ENCODE peak calls at places on chromosomes 6 and 20, in eight cellular contexts. Q, K, V, Z, G, D, A and E are unnamed samples. For H4K20me1, the result is how much of the 10 kb centered on the place peaks cover.

GRCh38 chr6:7671076-7671475 is 54.8 kb upstream of the BMP6 start:
- DNase-seq in V (no peak), D (no peak), Q (peak), Z (no peak), A (no peak), K (no peak), G (no peak), E (no peak)

GRCh38 chr20:62362991-62363919 is 3.9 kb downstream of the LAMA5 start:
- DNase-seq in Q (no peak), D (peak), Z (no peak), A (peak), K (no peak), G (no peak), V (peak), E (no peak)

GRCh38 chr6:92911301-92911700 is 508.1 kb downstream of the EPHA7 start:
- DNase-seq in D (no peak), V (no peak), Z (no peak), K (no peak), Q (no peak), A (no peak), G (no peak), E (no peak)

GRCh38 chr6:155158044-155158843 is 105.6 kb upstream of the CLDN20 start:
- DNase-seq in G (no peak), K (no peak), A (no peak), Z (no peak), V (no peak), D (no peak), Q (peak), E (no peak)

GRCh38 chr6:42200035-42200434 is 5.3 kb upstream of the GUCA1B start:
- DNase-seq in D (no peak), Q (peak), K (no peak), G (no peak), Z (no peak), V (no peak), A (no peak), E (no peak)

GRCh38 chr6:47180633-47181032 is 129.1 kb downstream of the TNFRSF21 start:
- DNase-seq in Z (no peak), G (no peak), D (no peak), K (peak), Q (peak), V (no peak), A (no peak), E (no peak)

GRCh38 chr6:3612341-3613041 is 139.0 kb downstream of the PXDC1 start:
- DNase-seq in D (no peak), Q (peak), Z (no peak), A (no peak), K (peak), G (peak), V (no peak), E (no peak)

GRCh38 chr20:32004963-32005362 is 5.3 kb upstream of the CCM2L start:
- DNase-seq in A (peak), G (no peak), D (no peak), Z (peak), K (peak), Q (no peak), V (no peak), E (no peak)

GRCh38 chr6:30839666-30840065 is 44.7 kb upstream of the DDR1 start:
- DNase-seq in G (no peak), Z (no peak), K (no peak), Q (no peak), A (no peak), D (no peak), V (no peak), E (no peak)

GRCh38 chr6:148700713-148701392 is 46.0 kb upstream of the UST start:
- DNase-seq in Q (peak), A (peak), K (no peak), D (no peak), Z (no peak), V (peak), G (no peak), E (peak)

GRCh38 chr6:53794720-53795253 is at the start of gene LRRC1:
- DNase-seq in D (peak), A (peak), Q (peak), V (peak), G (no peak), K (peak), Z (peak), E (peak)

GRCh38 chr6:43183441-43183840 is 1.4 kb downstream of the CUL9 start:
- DNase-seq in D (no peak), A (no peak), Z (no peak), Q (no peak), G (no peak), K (no peak), V (no peak), E (no peak)

GRCh38 chr6:147015674-147016073 is 188.5 kb upstream of the STXBP5 start:
- DNase-seq in Q (no peak), G (no peak), Z (no peak), D (no peak), A (no peak), K (no peak), V (no peak), E (no peak)

GRCh38 chr6:79413562-79414002 is 123.6 kb downstream of the LCA5 start:
- DNase-seq in G (no peak), V (no peak), A (no peak), K (no peak), Z (no peak), D (no peak), Q (peak), E (no peak)

GRCh38 chr6:195861-196360 is 96.4 kb upstream of the DUSP22 start:
- DNase-seq in Z (no peak), G (no peak), Q (peak), D (no peak), A (no peak), K (no peak), V (no peak), E (peak)

GRCh38 chr6:152905551-152906299 is 77.1 kb downstream of the FBXO5 start:
- DNase-seq in V (no peak), Q (no peak), A (no peak), K (no peak), D (no peak), Z (no peak), G (no peak), E (no peak)

GRCh38 chr20:21235346-21235712 is 67.8 kb upstream of the XRN2 start:
- DNase-seq in A (peak), K (no peak), D (no peak), Q (no peak), Z (no peak), G (no peak), V (peak), E (no peak)

GRCh38 chr6:144710207-144710606 is 425.1 kb downstream of the UTRN start:
- DNase-seq in Q (peak), D (no peak), A (no peak), V (no peak), K (no peak), Z (no peak), G (peak), E (no peak)

GRCh38 chr6:166046232-166046631 is 121.4 kb downstream of the TBXT start:
- DNase-seq in G (no peak), Z (no peak), D (no peak), A (no peak), Q (peak), K (no peak), V (no peak), E (no peak)

GRCh38 chr6:113651120-113651519 is 206.0 kb upstream of the MARCKS start:
- DNase-seq in G (no peak), Z (no peak), A (no peak), Q (no peak), K (no peak), D (peak), V (no peak), E (no peak)

GRCh38 chr6:140415266-140415665 is 1040.8 kb upstream of the CITED2 start:
- DNase-seq in A (peak), G (no peak), V (peak), Z (no peak), D (no peak), K (no peak), Q (no peak), E (no peak)

GRCh38 chr6:139701003-139701402 is 326.6 kb upstream of the CITED2 start:
- DNase-seq in G (no peak), A (no peak), D (no peak), V (no peak), Z (no peak), K (no peak), Q (no peak), E (no peak)

GRCh38 chr6:41966961-41967311 is 25.3 kb upstream of the CCND3 start:
- DNase-seq in Q (peak), G (peak), K (peak), Z (peak), A (peak), D (no peak), V (peak), E (no peak)

GRCh38 chr6:14612016-14612415 is 494.4 kb downstream of the CD83 start:
- DNase-seq in A (no peak), D (no peak), G (no peak), V (no peak), Q (peak), Z (no peak), K (no peak), E (no peak)

GRCh38 chr6:37061157-37061804 is 55.8 kb downstream of the FGD2 start:
- DNase-seq in G (no peak), Z (no peak), V (no peak), Q (no peak), K (no peak), A (no peak), D (peak), E (no peak)

GRCh38 chr6:37057678-37058077 is 52.2 kb downstream of the FGD2 start:
- DNase-seq in Q (no peak), K (no peak), A (no peak), V (no peak), D (no peak), Z (no peak), G (no peak), E (no peak)

GRCh38 chr6:37060195-37060559 is 54.7 kb downstream of the FGD2 start:
- DNase-seq in D (no peak), Z (no peak), G (no peak), K (no peak), V (no peak), Q (no peak), A (no peak), E (no peak)

GRCh38 chr6:37058084-37058586 is 52.7 kb downstream of the FGD2 start:
- DNase-seq in G (no peak), D (no peak), A (no peak), Z (peak), Q (peak), K (no peak), V (no peak), E (no peak)

GRCh38 chr6:37059344-37060194 is 54.1 kb downstream of the FGD2 start:
- DNase-seq in Z (peak), D (no peak), K (peak), V (peak), G (peak), A (peak), Q (peak), E (no peak)
- TF ChIP-seq CTCF in Z (peak), D (peak), K (no peak), V (peak), G (peak), A (peak), Q (peak), E (no peak)

GRCh38 chr6:24933868-24934401 is 1.8 kb downstream of the RIPOR2 start:
- DNase-seq in Q (no peak), Z (peak), G (no peak), D (peak), V (peak), A (peak), K (peak), E (no peak)

GRCh38 chr6:24936641-24937317 is 1.0 kb upstream of the RIPOR2 start:
- DNase-seq in Q (peak), G (no peak), V (no peak), D (no peak), A (no peak), K (no peak), Z (no peak), E (no peak)

GRCh38 chr6:24935753-24936152 is at the start of gene RIPOR2:
- DNase-seq in A (peak), K (no peak), Q (no peak), D (no peak), V (peak), G (no peak), Z (no peak), E (peak)

GRCh38 chr6:24933266-24933665 is 2.5 kb downstream of the RIPOR2 start:
- DNase-seq in G (no peak), Q (no peak), K (no peak), A (no peak), D (no peak), Z (no peak), V (no peak), E (no peak)

GRCh38 chr6:24935323-24935722 is 437 bp downstream of the RIPOR2 start:
- DNase-seq in G (no peak), D (no peak), V (no peak), K (no peak), A (no peak), Q (peak), Z (no peak), E (no peak)
- H4K20me1 ChIP-seq in G (under half), D (under half), V (under half), K (under half), A (under half), Q (under half), Z (under half), E (under half)

GRCh38 chr6:26521485-26522391 is 16.4 kb upstream of the HMGN4 start:
- DNase-seq in D (peak), Z (peak), G (no peak), A (peak), Q (peak), V (peak), K (no peak), E (no peak)
- TF ChIP-seq CTCF in D (peak), Z (peak), G (peak), A (peak), Q (no peak), V (peak), K (no peak), E (no peak)

GRCh38 chr6:118377711-118378414 is 170.2 kb upstream of the PLN start:
- DNase-seq in D (no peak), Z (no peak), G (no peak), Q (no peak), A (peak), V (peak), K (no peak), E (peak)
- H4K20me1 ChIP-seq in D (under half), Z (under half), G (under half), Q (under half), A (under half), V (under half), K (under half), E (under half)

DNA sequence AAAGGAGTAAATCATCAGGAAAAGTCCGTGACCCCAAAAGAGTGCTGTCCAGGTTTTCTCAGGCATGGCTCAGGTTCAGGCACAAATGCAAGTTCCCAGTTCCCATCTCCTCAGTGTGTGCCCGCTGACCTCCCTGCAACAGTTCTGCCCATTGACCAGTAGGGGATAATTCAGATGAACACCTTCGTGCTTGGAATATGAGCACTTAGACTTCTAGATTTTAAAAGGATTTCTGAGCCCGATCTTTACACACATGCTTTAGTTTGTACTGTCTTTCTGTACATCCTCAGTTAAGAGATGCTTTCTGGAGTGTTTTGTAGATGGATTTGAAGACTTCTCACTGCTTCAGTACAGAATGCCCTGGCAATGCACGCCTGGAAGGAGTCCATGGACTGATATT is 239.7 kb upstream of the PLCB4 start:
- DNase-seq in A (peak), Q (no peak), K (no peak), Z (peak), G (no peak), V (no peak), D (no peak), E (no peak)
- TF ChIP-seq CTCF in A (peak), Q (peak), K (no peak), Z (no peak), G (no peak), V (peak), D (peak), E (no peak)

GRCh38 chr6:37558158-37558557 is 58.5 kb upstream of the CCDC167 start:
- DNase-seq in K (no peak), D (no peak), G (no peak), V (no peak), A (no peak), Z (no peak), Q (no peak), E (no peak)

GRCh38 chr6:37558646-37559045 is 59.0 kb upstream of the CCDC167 start:
- DNase-seq in Q (no peak), G (no peak), A (no peak), Z (no peak), K (no peak), V (no peak), D (no peak), E (no peak)

GRCh38 chr6:37559501-37559900 is 59.8 kb upstream of the CCDC167 start:
- DNase-seq in A (no peak), V (no peak), D (no peak), Q (no peak), G (no peak), K (no peak), Z (no peak), E (no peak)

GRCh38 chr6:37557645-37558114 is 58.0 kb upstream of the CCDC167 start:
- DNase-seq in Z (no peak), A (no peak), V (no peak), G (no peak), K (no peak), D (no peak), Q (no peak), E (no peak)

GRCh38 chr6:37559060-37559459 is 59.4 kb upstream of the CCDC167 start:
- DNase-seq in G (no peak), Q (no peak), K (no peak), A (no peak), Z (no peak), V (no peak), D (no peak), E (no peak)
- H4K20me1 ChIP-seq in G (under half), Q (under half), K (under half), A (under half), Z (under half), V (under half), D (under half), E (under half)

GRCh38 chr6:118739976-118740771 is 88.8 kb upstream of the CEP85L start:
- DNase-seq in V (no peak), G (no peak), K (no peak), Q (peak), D (no peak), A (no peak), Z (no peak), E (no peak)

GRCh38 chr6:118736351-118736750 is 85.0 kb upstream of the CEP85L start:
- DNase-seq in A (no peak), V (no peak), Q (no peak), D (no peak), Z (no peak), G (no peak), K (no peak), E (no peak)

DNA sequence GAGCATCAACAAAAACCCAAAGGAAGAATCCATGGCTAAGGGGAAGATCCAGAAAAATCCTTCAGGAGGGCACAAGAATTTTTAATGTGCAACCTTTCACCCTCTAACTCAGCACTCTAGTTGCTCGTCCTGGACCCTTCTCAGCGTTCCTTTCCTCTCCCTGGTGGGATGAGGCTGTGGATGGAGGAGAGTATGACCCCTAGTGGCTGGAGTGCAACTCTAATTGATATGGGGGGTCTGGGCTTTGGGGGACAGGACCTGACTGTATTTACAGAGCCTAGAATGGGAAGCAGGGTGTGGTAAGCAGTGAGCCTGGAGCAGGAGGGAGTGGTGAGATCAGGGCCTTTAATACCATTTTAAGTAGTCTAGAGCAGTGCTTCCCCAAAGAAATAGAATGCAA is 83.9 kb upstream of the CEP85L start:
- DNase-seq in V (peak), A (peak), K (no peak), D (peak), Z (peak), G (no peak), Q (no peak), E (peak)
- TF ChIP-seq CTCF in V (peak), A (peak), K (no peak), D (peak), Z (peak), G (peak), Q (peak), E (peak)

GRCh38 chr20:5141615-5142014 is 14.8 kb downstream of the CDS2 start:
- DNase-seq in Q (peak), V (no peak), D (no peak), K (no peak), G (no peak), Z (no peak), A (no peak), E (no peak)
- H4K20me1 ChIP-seq in Q (under half), V (half or more), D (under half), K (under half), G (under half), Z (under half), A (under half), E (half or more)

DNA sequence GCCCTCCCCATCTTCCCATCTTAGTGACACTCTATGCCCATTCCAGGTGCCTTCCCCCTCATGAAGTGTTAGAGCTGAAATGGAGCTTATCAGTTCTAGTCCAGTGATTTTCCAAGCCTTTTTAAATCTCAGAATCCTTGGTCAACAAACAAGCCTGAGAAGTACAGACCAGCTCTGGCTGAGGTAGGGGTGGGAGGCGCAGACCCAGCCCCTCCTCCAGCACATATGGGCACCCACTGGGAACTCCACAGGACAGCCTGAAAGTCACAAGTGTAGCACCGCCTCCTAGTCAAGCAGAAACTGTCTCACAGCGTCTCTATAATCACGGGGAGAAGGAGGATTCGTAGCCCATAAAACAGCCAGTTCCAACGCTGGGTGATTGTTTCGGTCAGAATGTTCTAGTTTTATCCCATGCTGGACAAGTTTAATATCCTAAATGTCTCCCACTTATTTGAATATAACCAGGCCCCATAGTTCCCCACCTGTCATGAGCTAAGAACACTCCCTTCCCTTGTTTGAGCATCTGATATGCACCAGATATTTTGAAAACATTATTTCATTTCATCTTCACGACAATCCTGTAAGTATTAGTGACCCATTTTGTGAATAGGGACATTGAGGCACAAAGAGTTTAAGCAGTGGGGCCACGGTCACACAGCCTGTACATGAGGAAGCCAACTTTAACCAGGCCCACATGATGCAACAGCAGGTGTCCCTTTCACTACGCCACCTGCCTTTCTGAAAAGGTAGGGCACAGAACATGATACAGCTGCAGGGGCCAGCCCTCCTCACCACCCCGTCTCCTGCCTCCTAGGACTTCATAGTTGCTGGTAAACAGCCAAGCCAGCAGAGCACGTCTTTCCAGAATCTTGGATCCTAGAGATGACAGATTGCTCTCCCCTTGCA is 40.1 kb downstream of the TRAF3IP2 start:
- DNase-seq in A (peak), D (no peak), V (no peak), K (no peak), Z (no peak), G (no peak), Q (no peak), E (peak)
- TF ChIP-seq CTCF in A (peak), D (no peak), V (peak), K (peak), Z (peak), G (peak), Q (no peak), E (peak)